ENCODE peak calls at places on chromosomes 6 and 20, in seven cellular contexts. D is dorsolateral prefrontal cortex; Q is HTR-8/SVneo; I is left ventricle myocardium inferior; R is NCI-H1417 treated with DMSO at 0.1 percent for 48 hours; O is CD8-positive, alpha-beta memory T cell; U is left lobe of liver. J is an unnamed sample.

GRCh38 chr6:99344289-99344688 is 5.2 kb downstream of the FAXC start:
- DNase-seq in O (no peak), Q (peak), R (no peak), I (no peak), D (no peak), U (no peak), J (peak)

GRCh38 chr6:39865011-39865888 is 69.0 kb downstream of the MOCS1 start:
- DNase-seq in R (no peak), D (peak), I (peak), U (peak), O (peak), Q (peak), J (no peak)

GRCh38 chr20:15320941-15321340 is 983.5 kb upstream of the FLRT3 start:
- DNase-seq in O (no peak), Q (no peak), D (no peak), U (peak), I (no peak), R (no peak), J (no peak)

GRCh38 chr20:51174536-51174935 is 151.6 kb upstream of the KCNG1 start:
- DNase-seq in O (no peak), D (no peak), Q (no peak), U (no peak), I (no peak), R (no peak), J (no peak)

GRCh38 chr20:49303211-49303610 is 25.4 kb upstream of the ZNFX1 start:
- DNase-seq in Q (no peak), R (no peak), U (no peak), D (no peak), O (no peak), I (no peak), J (no peak)

GRCh38 chr6:43517503-43518357 is 841 bp downstream of the POLR1C start:
- DNase-seq in R (no peak), D (no peak), U (no peak), I (no peak), O (peak), Q (no peak), J (no peak)

GRCh38 chr6:150734235-150734634 is 131.3 kb upstream of the MTHFD1L start:
- DNase-seq in R (no peak), I (no peak), Q (no peak), O (no peak), U (no peak), D (no peak), J (no peak)

GRCh38 chr6:18343741-18344140 is 43.4 kb upstream of the RNF144B start:
- DNase-seq in Q (peak), I (no peak), U (no peak), D (no peak), O (no peak), R (no peak), J (no peak)

GRCh38 chr6:114762145-114762544 is 419.3 kb upstream of the HS3ST5 start:
- DNase-seq in R (no peak), O (no peak), I (no peak), U (no peak), D (no peak), Q (no peak), J (no peak)

GRCh38 chr6:31945507-31946369 is at the start of gene CFB:
- DNase-seq in Q (peak), R (no peak), U (peak), D (no peak), I (peak), O (no peak), J (peak)

GRCh38 chr20:2108987-2109386 is 7.4 kb downstream of the STK35 start:
- DNase-seq in Q (peak), O (no peak), D (no peak), U (peak), I (no peak), R (no peak), J (no peak)

GRCh38 chr6:150200428-150201105 is 57.7 kb downstream of the PPP1R14C start:
- DNase-seq in R (no peak), I (no peak), U (no peak), Q (no peak), O (no peak), D (no peak), J (no peak)

GRCh38 chr6:52596371-52597028 is 19.6 kb upstream of the TRAM2 start:
- DNase-seq in Q (no peak), R (no peak), O (no peak), I (no peak), U (no peak), D (no peak), J (no peak)

GRCh38 chr6:159017757-159018559 is 18.0 kb upstream of the RSPH3 start:
- DNase-seq in I (no peak), Q (no peak), D (no peak), R (no peak), O (no peak), U (no peak), J (no peak)

GRCh38 chr6:98834060-98835031 is at the start of gene POU3F2:
- DNase-seq in U (no peak), I (peak), D (peak), Q (peak), R (peak), O (peak), J (no peak)

GRCh38 chr20:33130553-33130952 is 37.4 kb upstream of the BPIFA2 start:
- DNase-seq in Q (no peak), R (no peak), I (no peak), U (peak), O (no peak), D (no peak), J (no peak)

GRCh38 chr20:63495167-63495720 is 3.6 kb downstream of the EEF1A2 start:
- DNase-seq in O (no peak), R (no peak), Q (no peak), D (no peak), U (no peak), I (no peak), J (no peak)

GRCh38 chr6:6694368-6694780 is 105.9 kb downstream of the LY86 start:
- DNase-seq in Q (no peak), O (no peak), U (no peak), R (no peak), I (no peak), D (no peak), J (no peak)

GRCh38 chr20:37615507-37616425 is 78.1 kb upstream of the CTNNBL1 start:
- DNase-seq in O (peak), I (no peak), U (no peak), Q (peak), R (peak), D (no peak), J (no peak)

GRCh38 chr20:50558483-50558925 is 48.3 kb downstream of the PTPN1 start:
- DNase-seq in D (no peak), O (no peak), R (no peak), U (no peak), I (no peak), Q (peak), J (no peak)

GRCh38 chr6:56430629-56431600 is 183.5 kb upstream of the COL21A1 start:
- DNase-seq in U (no peak), I (no peak), Q (no peak), O (no peak), R (no peak), D (no peak), J (no peak)